ENCODE peak calls at places on chromosomes 2 and 18, in ten cellular contexts. Z is T-cell; M is stimulated activated CD4-positive, alpha-beta T cell treated with anti-CD3 and anti-CD28 coated beads, Interleukin-2, amount 100 ng/mL, for 48 hours; K is stimulated activated CD8-positive, alpha-beta memory T cell treated with anti-CD3 and anti-CD28 coated beads, Interleukin-2, amount 100 ng/mL, for 1 hour; L is heart right ventricle; I is CD8-positive, alpha-beta memory T cell; R is ELR; H is cardiac fibroblast; Q is ACHN; X is T-helper 17 cell. Y is an unnamed sample.

GRCh38 chr2:100747996-100748615 is 71.8 kb upstream of the NPAS2 start:
- DNase-seq in Z (no peak), Q (no peak), X (no peak), K (no peak), H (peak; percentile 24), R (no peak), L (no peak), M (no peak), I (no peak), Y (no peak)

GRCh38 chr2:57490746-57491145 is 555.9 kb upstream of the VRK2 start:
- DNase-seq in M (no peak), H (peak; percentile 48), L (no peak), Q (no peak), X (no peak), K (no peak), R (peak; percentile 36), Z (no peak), I (no peak), Y (no peak)

GRCh38 chr18:10006261-10006903 is 92.6 kb downstream of the VAPA start:
- DNase-seq in Z (no peak), Q (peak; percentile 19), H (peak; percentile 56), L (no peak), I (no peak), K (no peak), M (no peak), R (peak; percentile 36), X (no peak), Y (no peak)

GRCh38 chr2:74954500-74954874 is 4.0 kb upstream of the POLE4 start:
- DNase-seq in Q (no peak), X (no peak), H (no peak), R (no peak), K (no peak), M (no peak), I (no peak), L (no peak), Z (no peak), Y (no peak)

GRCh38 chr2:202161106-202161836 is 77.1 kb downstream of the SUMO1 start:
- DNase-seq in Q (no peak), I (no peak), H (no peak), L (peak; percentile 23), Z (no peak), M (no peak), K (no peak), X (no peak), R (peak; percentile 54), Y (no peak)

GRCh38 chr2:172698041-172698863 is 37.4 kb upstream of the RAPGEF4 start:
- DNase-seq in Q (peak; percentile 60), R (peak; percentile 97), I (no peak), M (no peak), Z (no peak), X (no peak), L (no peak), H (peak; percentile 80), K (no peak), Y (no peak)

GRCh38 chr18:75203456-75204261 is 5.3 kb downstream of the PTGR3 start:
- DNase-seq in Z (no peak), H (no peak), X (no peak), Q (no peak), I (no peak), L (no peak), R (peak; percentile 67), M (no peak), K (no peak), Y (no peak)

GRCh38 chr2:221570321-221571107 is 1.6 kb downstream of the EPHA4 start:
- DNase-seq in Q (peak; percentile 48), L (peak; percentile 27), H (peak; percentile 6), Z (peak; percentile 3), R (peak; percentile 13), K (no peak), X (no peak), M (peak; percentile 4), I (no peak), Y (no peak)

GRCh38 chr2:159936471-159936870 is 125.9 kb downstream of the PLA2R1 start:
- DNase-seq in H (no peak), X (no peak), I (no peak), K (no peak), R (peak; percentile 21), M (no peak), Z (no peak), L (no peak), Q (peak; percentile 25), Y (no peak)